ENCODE peak calls at places on chromosome 16, in four cellular contexts. F, B, I and E are unnamed samples.

GRCh38 chr16:28925386-28926228 is 569 bp upstream of the RABEP2 start:
- DNase-seq in F (no peak), B (peak), I (peak), E (peak)

GRCh38 chr16:77723108-77723514 is 797 bp downstream of the NUDT7 start:
- DNase-seq in F (peak), B (peak), I (no peak), E (peak)

GRCh38 chr16:16175296-16175695 is 48.0 kb downstream of the ABCC6 start:
- DNase-seq in F (no peak), B (no peak), I (no peak), E (no peak)

GRCh38 chr16:83409347-83409746 is 398.4 kb upstream of the HSBP1 start:
- DNase-seq in F (no peak), B (no peak), I (no peak), E (no peak)

GRCh38 chr16:85204242-85205010 is 92.2 kb upstream of the CIBAR2 start:
- DNase-seq in F (no peak), B (peak), I (no peak), E (no peak)

GRCh38 chr16:66004706-66005105 is 361.8 kb upstream of the CDH5 start:
- DNase-seq in F (no peak), B (no peak), I (no peak), E (no peak)

GRCh38 chr16:66270333-66270927 is 96.1 kb upstream of the CDH5 start:
- DNase-seq in F (peak), B (peak), I (peak), E (peak)

GRCh38 chr16:81601008-81601428 is 156.4 kb downstream of the CMIP start:
- DNase-seq in F (no peak), B (peak), I (no peak), E (peak)

GRCh38 chr16:70801611-70802010 is 653 bp upstream of the VAC14 start:
- DNase-seq in F (no peak), B (no peak), I (no peak), E (no peak)

GRCh38 chr16:57525761-57526160 is 10.6 kb downstream of the CCDC102A start:
- DNase-seq in F (no peak), B (no peak), I (no peak), E (no peak)

GRCh38 chr16:4944333-4945281 is 7.7 kb upstream of the PPL start:
- DNase-seq in F (no peak), B (peak), I (peak), E (peak)

GRCh38 chr16:52617591-52617990 is 70.6 kb upstream of the TOX3 start:
- DNase-seq in F (no peak), B (no peak), I (no peak), E (no peak)

GRCh38 chr16:68069511-68070248 is 15.5 kb upstream of the NFATC3 start:
- DNase-seq in F (no peak), B (no peak), I (peak), E (peak)